ENCODE peak calls at places on chromosomes 11 and 22, in four cellular contexts. T, W, B and P are unnamed samples.

GRCh38 chr22:38316340-38317236 is 645 bp downstream of the CSNK1E start:
- DNase-seq in T (no peak), W (peak), B (peak), P (no peak)

GRCh38 chr11:75588067-75588481 is 26.0 kb downstream of the SERPINH1 start:
- DNase-seq in T (no peak), W (no peak), B (no peak), P (no peak)

GRCh38 chr11:112279901-112280267 is 19.2 kb upstream of the PLET1 start:
- DNase-seq in T (peak), W (peak), B (peak), P (peak)

GRCh38 chr22:45208993-45209838 is 31.5 kb downstream of the KIAA0930 start:
- DNase-seq in T (no peak), W (peak), B (no peak), P (no peak)

GRCh38 chr22:44355688-44356070 is 42.9 kb upstream of the SHISAL1 start:
- DNase-seq in T (no peak), W (no peak), B (no peak), P (peak)

GRCh38 chr11:121716060-121716459 is 263.3 kb upstream of the SORL1-AS1 start:
- DNase-seq in T (no peak), W (no peak), B (no peak), P (no peak)

GRCh38 chr22:45842141-45842831 is 134.7 kb downstream of the WNT7B start:
- DNase-seq in T (no peak), W (no peak), B (no peak), P (no peak)

GRCh38 chr11:33891714-33892327 is at the start of gene LMO2:
- DNase-seq in T (no peak), W (no peak), B (peak), P (no peak)

GRCh38 chr11:119512373-119512772 is 89.4 kb upstream of the THY1 start:
- DNase-seq in T (no peak), W (no peak), B (no peak), P (no peak)

GRCh38 chr11:88431675-88432341 is 94.3 kb upstream of the CTSC start:
- DNase-seq in T (no peak), W (no peak), B (peak), P (no peak)

GRCh38 chr11:115017529-115017928 is 339.2 kb downstream of the NXPE2 start:
- DNase-seq in T (no peak), W (no peak), B (no peak), P (no peak)

GRCh38 chr11:17277024-17277584 is 565 bp downstream of the NUCB2 start:
- DNase-seq in T (no peak), W (peak), B (peak), P (no peak)

GRCh38 chr22:32590556-32590955 is 115.9 kb downstream of the FBXO7 start:
- DNase-seq in T (no peak), W (peak), B (no peak), P (no peak)

GRCh38 chr11:123543796-123544195 is 110.6 kb downstream of the SCN3B start:
- DNase-seq in T (no peak), W (peak), B (no peak), P (no peak)

GRCh38 chr11:16097543-16097942 is 258.8 kb downstream of the SOX6 start:
- DNase-seq in T (no peak), W (no peak), B (peak), P (no peak)

GRCh38 chr11:59186130-59186594 is 14.2 kb downstream of the DTX4 start:
- DNase-seq in T (no peak), W (no peak), B (no peak), P (no peak)

GRCh38 chr11:7969756-7970646 is 4.8 kb upstream of the NLRP10 start:
- DNase-seq in T (no peak), W (no peak), B (no peak), P (no peak)

GRCh38 chr11:102911758-102912481 is 37.1 kb upstream of the MMP12 start:
- DNase-seq in T (no peak), W (no peak), B (no peak), P (no peak)

GRCh38 chr11:66070604-66071325 is 693 bp downstream of the PACS1 start:
- DNase-seq in T (peak), W (peak), B (no peak), P (peak)

GRCh38 chr22:31583861-31584485 is 78.0 kb downstream of the PISD start:
- DNase-seq in T (no peak), W (peak), B (no peak), P (no peak)

GRCh38 chr22:44664149-44664548 is 37.9 kb upstream of the PRR5 start:
- DNase-seq in T (no peak), W (no peak), B (no peak), P (no peak)

GRCh38 chr22:39662677-39663034 is 92.1 kb downstream of the CACNA1I start:
- DNase-seq in T (no peak), W (no peak), B (no peak), P (no peak)

GRCh38 chr11:128572965-128573364 is 14.4 kb downstream of the ETS1 start:
- DNase-seq in T (no peak), W (no peak), B (no peak), P (no peak)

GRCh38 chr22:28788601-28789000 is 11.8 kb downstream of the XBP1 start:
- DNase-seq in T (no peak), W (no peak), B (no peak), P (no peak)

GRCh38 chr11:128018692-128019091 is 568.7 kb downstream of the ETS1 start:
- DNase-seq in T (no peak), W (no peak), B (no peak), P (no peak)

GRCh38 chr11:127106938-127107337 is 106.4 kb upstream of the KIRREL3 start:
- DNase-seq in T (no peak), W (no peak), B (no peak), P (no peak)

GRCh38 chr11:119580751-119581150 is 148.2 kb downstream of the NECTIN1 start:
- DNase-seq in T (no peak), W (no peak), B (no peak), P (no peak)